ENCODE peak calls at places on chromosomes 13 and 19, in six cellular contexts. T is NCI-H510A treated with DMSO at 0.1 percent for 48 hours, V is neural crest cell, R is NCI-H748 treated with DMSO at 0.1 percent for 48 hours, C is upper lobe of right lung, N is LoVo. U is an unnamed sample.

GRCh38 chr13:98385591-98385990 is 191.3 kb downstream of the STK24 start:
- DNase-seq in T (no peak), C (no peak), R (no peak), V (no peak), N (no peak), U (no peak)

GRCh38 chr13:20843177-20843576 is 59.4 kb downstream of the XPO4 start:
- DNase-seq in T (no peak), V (no peak), C (no peak), N (no peak), R (no peak), U (no peak)

GRCh38 chr13:49238621-49239020 is 9.1 kb upstream of the CDADC1 start:
- DNase-seq in V (no peak), T (no peak), C (no peak), N (peak), R (no peak), U (no peak)

GRCh38 chr13:21987793-21988192 is 316.9 kb downstream of the FGF9 start:
- DNase-seq in R (no peak), N (no peak), T (no peak), C (no peak), V (no peak), U (no peak)

GRCh38 chr13:75365724-75366173 is 116.2 kb downstream of the TBC1D4 start:
- DNase-seq in V (no peak), T (no peak), N (peak), R (no peak), C (no peak), U (no peak)

GRCh38 chr19:27966390-27966816 is 1246.5 kb downstream of the UQCRFS1 start:
- DNase-seq in C (no peak), V (no peak), N (peak), T (no peak), R (no peak), U (no peak)

GRCh38 chr19:35641515-35642151 is at the start of gene ETV2:
- DNase-seq in R (no peak), N (no peak), V (peak), T (no peak), C (no peak), U (no peak)

GRCh38 chr19:13460045-13460444 is 46.2 kb downstream of the CACNA1A start:
- DNase-seq in T (no peak), R (no peak), N (no peak), C (no peak), V (no peak), U (no peak)

GRCh38 chr13:20953245-20953931 is 50.8 kb upstream of the XPO4 start:
- DNase-seq in C (no peak), N (no peak), V (no peak), T (no peak), R (no peak), U (no peak)

GRCh38 chr13:21673592-21674270 is 2.9 kb downstream of the FGF9 start:
- DNase-seq in C (peak), N (peak), V (peak), R (peak), T (peak), U (peak)

GRCh38 chr13:96728463-96728862 is 265.8 kb downstream of the OXGR1 start:
- DNase-seq in C (no peak), R (no peak), T (no peak), V (no peak), N (no peak), U (no peak)

GRCh38 chr13:33249066-33249465 is 36.5 kb downstream of the STARD13 start:
- DNase-seq in T (no peak), V (no peak), C (no peak), N (no peak), R (no peak), U (no peak)

GRCh38 chr19:14517840-14518505 is at the start of gene DNAJB1:
- DNase-seq in V (no peak), C (peak), N (peak), R (no peak), T (peak), U (peak)

GRCh38 chr13:110911880-110912279 is 3.0 kb downstream of the ANKRD10 start:
- DNase-seq in C (no peak), N (no peak), V (no peak), R (no peak), T (no peak), U (no peak)

GRCh38 chr13:113726961-113727411 is 32.0 kb upstream of the TMEM255B start:
- DNase-seq in N (no peak), V (no peak), R (no peak), C (peak), T (no peak), U (no peak)

GRCh38 chr19:14979498-14980255 is at the start of gene SLC1A6:
- DNase-seq in V (peak), R (no peak), C (no peak), N (no peak), T (no peak), U (peak)

GRCh38 chr13:54640719-54641118 is 1612.1 kb downstream of the OLFM4 start:
- DNase-seq in R (no peak), N (no peak), C (no peak), T (no peak), V (no peak), U (no peak)

GRCh38 chr19:47694466-47695273 is 18.6 kb upstream of the EHD2 start:
- DNase-seq in T (no peak), R (no peak), N (no peak), C (no peak), V (no peak), U (no peak)

GRCh38 chr13:94061316-94061715 is 418.2 kb downstream of the DCT start:
- DNase-seq in C (no peak), R (no peak), V (no peak), N (no peak), T (no peak), U (peak)

GRCh38 chr19:12773571-12773970 is 1.8 kb downstream of the HOOK2 start:
- DNase-seq in N (no peak), T (no peak), R (no peak), V (no peak), C (no peak), U (no peak)